ENCODE peak calls at places on chromosome 19, in six cellular contexts. Z is prostate gland, T is ovary, N is thyroid gland, D is uterus, I is esophagus squamous epithelium. R is an unnamed sample.

GRCh38 chr19:2331601-2332246 is 3.2 kb downstream of the SPPL2B start:
- DNase-seq in I (no peak), N (no peak), D (no peak), Z (no peak), T (no peak), R (no peak)

GRCh38 chr19:44003461-44004134 is 841 bp downstream of the ZNF230 start:
- DNase-seq in I (no peak), Z (no peak), T (no peak), D (no peak), N (no peak), R (peak; percentile 82)

GRCh38 chr19:17946965-17947784 is 14.4 kb downstream of the CCDC124 start:
- DNase-seq in I (no peak), D (no peak), Z (no peak), T (no peak), N (no peak), R (no peak)

GRCh38 chr19:3857449-3858003 is 11.3 kb downstream of the ZFR2 start:
- DNase-seq in N (no peak), T (no peak), I (no peak), Z (no peak), D (no peak), R (no peak)

GRCh38 chr19:35856546-35857149 is at the start of gene KIRREL2:
- DNase-seq in T (no peak), D (no peak), N (no peak), I (no peak), Z (no peak), R (no peak)

GRCh38 chr19:3723883-3724282 is 15.7 kb downstream of the TJP3 start:
- DNase-seq in D (no peak), I (no peak), N (no peak), Z (no peak), T (no peak), R (no peak)

GRCh38 chr19:11693505-11694499 is 44.9 kb downstream of the ZNF823 start:
- DNase-seq in T (no peak), I (no peak), N (no peak), Z (no peak), D (no peak), R (no peak)

GRCh38 chr19:4439243-4439642 is 18.4 kb downstream of the UBXN6 start:
- DNase-seq in N (no peak), Z (no peak), I (no peak), T (no peak), D (no peak), R (no peak)

GRCh38 chr19:17420267-17420924 is 549 bp downstream of the MVB12A start:
- DNase-seq in Z (no peak), N (peak; percentile 10), T (peak; percentile 55), D (peak; percentile 52), I (no peak), R (peak; percentile 25)

GRCh38 chr19:17751103-17751911 is at the start of gene FCHO1:
- DNase-seq in N (peak; percentile 15), T (no peak), I (peak; percentile 65), Z (no peak), D (no peak), R (no peak)

GRCh38 chr19:52343548-52343947 is 7.5 kb downstream of the ZNF610 start:
- DNase-seq in I (no peak), T (peak; percentile 28), Z (no peak), D (peak; percentile 48), N (peak; percentile 95), R (no peak)

GRCh38 chr19:13215572-13216380 is 65.6 kb downstream of the IER2 start:
- DNase-seq in D (no peak), I (no peak), N (no peak), T (no peak), Z (no peak), R (no peak)

GRCh38 chr19:48999481-49000325 is 6.0 kb downstream of the RUVBL2 start:
- DNase-seq in N (peak; percentile 27), D (no peak), Z (no peak), T (no peak), I (no peak), R (peak; percentile 27)

GRCh38 chr19:11987405-11988231 is 22.8 kb downstream of the ZNF763 start:
- DNase-seq in Z (peak; percentile 95), D (peak; percentile 95), N (peak; percentile 99), I (peak; percentile 79), T (peak; percentile 94), R (peak; percentile 96)

GRCh38 chr19:43592800-43593350 is 3.1 kb downstream of the IRGQ start:
- DNase-seq in I (no peak), N (no peak), Z (no peak), D (no peak), T (no peak), R (no peak)

GRCh38 chr19:44050740-44051653 is 839 bp upstream of the ZNF223 start:
- DNase-seq in T (no peak), D (no peak), I (no peak), N (peak; percentile 33), Z (no peak), R (no peak)

DNA sequence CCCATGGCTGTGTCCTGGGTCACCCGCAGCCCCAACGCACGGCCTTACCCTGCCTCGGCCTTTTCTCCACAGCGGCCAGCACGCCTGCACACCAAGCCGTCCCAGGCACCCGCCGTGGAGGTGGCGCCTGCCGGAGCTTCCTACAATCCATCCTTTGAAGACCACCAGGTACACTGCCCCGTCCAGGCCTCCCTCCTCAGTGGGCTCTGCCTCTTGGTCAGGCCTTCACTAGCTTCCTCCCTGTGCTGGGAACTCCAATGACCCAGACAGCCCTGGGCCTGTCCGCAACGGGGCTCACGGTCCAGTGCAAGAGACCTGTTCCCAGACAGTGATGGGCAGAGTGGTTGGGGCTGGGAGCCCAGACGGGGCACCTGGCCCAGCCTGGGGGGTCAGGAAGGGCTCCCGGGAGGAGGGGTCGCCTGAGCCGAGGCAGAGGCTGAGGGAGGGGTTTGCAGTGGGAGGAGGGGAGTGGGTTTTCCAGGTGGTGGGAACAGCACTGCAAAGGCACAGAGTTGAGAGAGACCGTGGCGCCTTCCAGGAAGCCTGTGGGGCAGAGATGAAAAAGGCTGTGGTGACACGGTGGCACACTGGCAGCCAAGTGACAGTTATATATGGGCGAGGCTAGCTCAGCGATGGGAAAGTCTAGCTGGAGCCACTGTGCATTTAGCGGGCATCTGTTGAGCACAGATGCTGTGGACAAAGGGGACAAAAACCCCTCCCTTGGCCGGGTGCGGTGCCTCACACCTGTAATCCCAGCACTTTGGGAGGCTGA is 7.3 kb downstream of the NOP53 start:
- DNase-seq in D (no peak), T (no peak), N (no peak), I (no peak), Z (no peak), R (no peak)
- TF ChIP-seq POLR2A in D (no peak), T (no peak), N (no peak), I (no peak), Z (no peak), R (no peak)

DNA sequence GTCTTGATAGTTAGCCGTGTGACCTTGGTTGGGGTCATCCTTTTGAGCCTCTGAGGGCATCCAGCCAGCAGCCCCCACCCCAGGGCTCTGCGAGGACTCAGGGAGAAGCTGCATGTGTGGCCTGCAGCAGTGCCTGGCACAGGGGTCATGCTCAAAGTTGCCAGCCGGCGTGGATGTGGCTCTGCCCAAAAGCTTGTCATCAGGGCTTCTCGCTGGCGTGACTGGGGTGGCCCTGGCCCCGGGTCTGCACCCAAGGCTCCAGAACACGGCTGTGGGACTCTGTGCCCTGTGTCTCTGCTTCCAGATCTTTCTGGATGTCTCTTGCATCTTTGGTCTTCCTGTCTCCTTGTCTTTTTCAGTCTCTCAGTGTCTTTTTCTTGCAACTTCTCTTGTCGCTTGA is 90.9 kb downstream of the RYR1 start:
- DNase-seq in T (no peak), D (no peak), Z (no peak), I (no peak), N (no peak), R (no peak)
- TF ChIP-seq CTCF in T (no peak), D (no peak), Z (no peak), I (no peak), N (no peak), R (no peak)

DNA sequence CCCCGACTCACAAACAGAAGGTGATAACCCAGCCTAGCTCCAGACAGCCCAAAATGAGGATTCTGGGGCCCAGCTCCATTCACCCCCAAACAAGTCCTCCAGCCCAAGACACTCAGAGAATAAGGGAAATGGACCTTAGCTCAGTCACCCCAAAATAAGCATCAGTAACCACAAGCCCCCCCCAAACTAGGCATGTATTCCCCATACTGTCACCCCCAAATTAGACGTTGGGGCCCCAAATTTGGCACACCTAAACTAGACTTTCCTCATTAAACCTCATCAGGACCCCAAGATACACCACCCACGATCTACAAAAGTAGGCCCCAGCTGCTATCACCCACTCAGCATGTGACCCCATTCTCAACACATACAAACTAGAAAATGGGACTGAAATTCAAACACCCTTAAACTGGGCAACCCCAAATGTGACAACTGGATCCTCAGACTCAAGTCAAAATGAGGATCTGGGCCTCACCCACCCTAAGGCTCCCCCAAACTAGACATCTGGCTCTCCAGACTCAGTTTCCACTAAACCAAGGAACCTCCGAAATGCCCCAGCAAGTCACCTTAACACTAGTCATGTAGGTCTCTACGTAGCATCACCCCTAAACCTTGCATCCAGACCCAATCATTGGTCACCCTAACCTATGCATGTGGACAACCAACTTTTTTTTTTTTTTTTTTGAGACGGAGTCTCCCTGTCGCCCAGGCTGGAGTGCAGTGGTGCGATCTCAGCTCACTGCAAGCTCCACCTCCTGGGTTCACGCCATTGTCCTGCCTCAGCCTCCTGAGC is 13.4 kb upstream of the ERFL start:
- DNase-seq in N (no peak), D (no peak), Z (no peak), I (no peak), T (no peak), R (no peak)
- H3K4me3 ChIP-seq in N (no peak overlapping the region), D (no peak overlapping the region), Z (no peak overlapping the region), I (no peak overlapping the region), T (no peak overlapping the region), R (no peak overlapping the region)

GRCh38 chr19:8530061-8530679 is 16.2 kb upstream of the ZNF414 start:
- DNase-seq in Z (no peak), D (no peak), I (no peak), N (no peak), T (no peak), R (no peak)

GRCh38 chr19:8528500-8528899 is 14.5 kb upstream of the ZNF414 start:
- DNase-seq in D (no peak), I (no peak), T (no peak), Z (no peak), N (peak; percentile 56), R (no peak)

GRCh38 chr19:8529369-8530006 is 15.5 kb upstream of the ZNF414 start:
- DNase-seq in Z (no peak), T (no peak), I (no peak), N (no peak), D (no peak), R (no peak)

GRCh38 chr19:8526345-8527062 is 12.5 kb upstream of the ZNF414 start:
- DNase-seq in N (peak; percentile 93), D (peak; percentile 94), Z (peak; percentile 91), T (peak; percentile 94), I (no peak), R (peak; percentile 97)

DNA sequence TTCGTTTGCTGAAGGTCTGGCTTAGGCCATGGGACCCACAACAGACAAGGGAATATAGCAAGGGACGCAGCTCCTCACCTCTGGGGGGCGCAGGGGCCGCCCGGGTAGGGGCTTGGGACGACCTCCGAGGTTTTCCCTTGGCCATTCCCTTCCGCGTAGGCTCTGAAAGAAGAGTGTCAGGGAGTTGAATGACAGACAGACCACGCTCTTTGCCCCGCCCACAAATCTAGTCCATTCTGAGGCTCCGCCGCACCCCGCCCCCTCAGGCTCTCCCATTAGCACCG is 11.4 kb upstream of the ZNF414 start:
- DNase-seq in T (no peak), Z (no peak), D (no peak), I (no peak), N (no peak), R (no peak)
- TF ChIP-seq POLR2A in T (no peak), Z (peak; percentile 74), D (no peak), I (peak; percentile 30), N (no peak), R (no peak)

GRCh38 chr19:32880607-32881006 is 11.0 kb upstream of the SLC7A9 start:
- DNase-seq in T (no peak), Z (no peak), I (no peak), N (no peak), D (no peak), R (no peak)
- TF ChIP-seq CTCF in T (no peak), Z (no peak), I (no peak), N (no peak), D (no peak), R (no peak)

GRCh38 chr19:58129284-58129683 is 21.3 kb downstream of the ZNF329 start:
- DNase-seq in N (no peak), Z (no peak), I (no peak), T (no peak), D (no peak), R (no peak)
- H3K4me3 ChIP-seq in N (no peak overlapping the region), Z (no peak overlapping the region), I (peak overlapping the region; percentile 37), T (no peak overlapping the region), D (no peak overlapping the region), R (no peak overlapping the region)